ENCODE peak calls at places on chromosomes 12 and 14, in seven cellular contexts. R is Panc1, P is breast epithelium, B is stomach, Z is transverse colon, L is HL-60, S is upper lobe of left lung. J is an unnamed sample.

GRCh38 chr12:82880442-82880901 is 193.8 kb downstream of the TMTC2 start:
- DNase-seq in R (no peak), P (no peak), B (no peak), Z (no peak), L (no peak), S (no peak), J (no peak)

GRCh38 chr12:94768398-94769039 is 118.2 kb upstream of the TMCC3 start:
- DNase-seq in R (no peak), P (no peak), B (no peak), Z (peak; percentile 31), L (no peak), S (no peak), J (no peak)

GRCh38 chr14:102749833-102750775 is 27.1 kb upstream of the TRAF3 start:
- DNase-seq in R (no peak), P (no peak), B (no peak), Z (no peak), L (no peak), S (peak; percentile 63), J (no peak)

GRCh38 chr12:53604581-53604980 is 21.6 kb downstream of the ATF7 start:
- DNase-seq in R (no peak), P (no peak), B (no peak), Z (no peak), L (no peak), S (no peak), J (no peak)

GRCh38 chr14:91252901-91253794 is 8.6 kb upstream of the GPR68 start:
- DNase-seq in R (no peak), P (no peak), B (peak; percentile 54), Z (peak; percentile 63), L (no peak), S (peak; percentile 94), J (peak; percentile 81)

GRCh38 chr12:2355604-2356003 is 302.8 kb downstream of the CACNA1C start:
- DNase-seq in R (no peak), P (no peak), B (no peak), Z (no peak), L (no peak), S (no peak), J (no peak)

GRCh38 chr14:68738559-68738958 is 54.3 kb downstream of the ZFP36L1 start:
- DNase-seq in R (no peak), P (no peak), B (no peak), Z (no peak), L (no peak), S (no peak), J (no peak)

GRCh38 chr14:55383039-55383438 is 28.6 kb downstream of the ATG14 start:
- DNase-seq in R (no peak), P (no peak), B (no peak), Z (no peak), L (no peak), S (no peak), J (no peak)

GRCh38 chr14:45252356-45253069 is 489 bp downstream of the MIS18BP1 start:
- DNase-seq in R (no peak), P (no peak), B (no peak), Z (no peak), L (peak; percentile 32), S (peak; percentile 21), J (no peak)

GRCh38 chr12:31659087-31659942 is at the start of gene ETFBKMT:
- DNase-seq in R (peak; percentile 94), P (peak; percentile 85), B (peak; percentile 91), Z (peak; percentile 93), L (peak; percentile 98), S (peak; percentile 96), J (peak; percentile 90)

GRCh38 chr12:51798507-51798906 is 50.0 kb downstream of the FIGNL2 start:
- DNase-seq in R (no peak), P (no peak), B (no peak), Z (no peak), L (no peak), S (no peak), J (no peak)

GRCh38 chr14:69822456-69822855 is 25.4 kb upstream of the SLC10A1 start:
- DNase-seq in R (no peak), P (no peak), B (no peak), Z (no peak), L (no peak), S (no peak), J (no peak)

DNA sequence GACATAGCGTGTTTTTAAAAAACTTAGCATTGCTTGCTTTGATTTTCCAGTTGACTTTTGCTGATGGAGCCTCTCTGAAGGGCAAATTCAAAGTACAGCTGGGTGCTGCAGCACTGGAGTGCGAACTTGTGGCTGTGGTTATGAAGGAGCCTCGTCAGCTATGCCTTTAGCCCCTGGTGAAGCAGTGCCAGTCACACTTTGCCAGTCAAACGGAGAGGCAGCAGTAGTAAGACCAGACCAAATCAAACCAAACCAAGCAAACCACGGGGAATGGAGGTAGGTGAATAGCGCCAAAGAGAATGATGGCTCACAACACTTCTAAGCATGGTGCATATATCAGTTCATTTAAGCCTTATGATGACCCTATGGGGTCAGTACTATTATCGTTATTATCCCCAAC is 15.1 kb upstream of the SLC38A2 start:
- DNase-seq in R (no peak), P (no peak), B (no peak), Z (peak; percentile 36), L (no peak), S (no peak), J (no peak)
- TF ChIP-seq POLR2AphosphoS5 in R (no peak), P (no peak), B (no peak), Z (peak; percentile 24), L (no peak), S (no peak), J (no peak)

GRCh38 chr12:49868449-49868848 is 25.5 kb upstream of the BCDIN3D start:
- DNase-seq in R (no peak), P (no peak), B (no peak), Z (no peak), L (no peak), S (no peak), J (no peak)

GRCh38 chr12:49867580-49868341 is 24.9 kb upstream of the BCDIN3D start:
- DNase-seq in R (no peak), P (no peak), B (no peak), Z (no peak), L (no peak), S (no peak), J (peak; percentile 24)

GRCh38 chr12:49865782-49866135 is 22.9 kb upstream of the BCDIN3D start:
- DNase-seq in R (no peak), P (no peak), B (no peak), Z (no peak), L (no peak), S (no peak), J (peak; percentile 24)

GRCh38 chr12:49865109-49865781 is 22.3 kb upstream of the BCDIN3D start:
- DNase-seq in R (no peak), P (no peak), B (no peak), Z (no peak), L (no peak), S (no peak), J (no peak)

DNA sequence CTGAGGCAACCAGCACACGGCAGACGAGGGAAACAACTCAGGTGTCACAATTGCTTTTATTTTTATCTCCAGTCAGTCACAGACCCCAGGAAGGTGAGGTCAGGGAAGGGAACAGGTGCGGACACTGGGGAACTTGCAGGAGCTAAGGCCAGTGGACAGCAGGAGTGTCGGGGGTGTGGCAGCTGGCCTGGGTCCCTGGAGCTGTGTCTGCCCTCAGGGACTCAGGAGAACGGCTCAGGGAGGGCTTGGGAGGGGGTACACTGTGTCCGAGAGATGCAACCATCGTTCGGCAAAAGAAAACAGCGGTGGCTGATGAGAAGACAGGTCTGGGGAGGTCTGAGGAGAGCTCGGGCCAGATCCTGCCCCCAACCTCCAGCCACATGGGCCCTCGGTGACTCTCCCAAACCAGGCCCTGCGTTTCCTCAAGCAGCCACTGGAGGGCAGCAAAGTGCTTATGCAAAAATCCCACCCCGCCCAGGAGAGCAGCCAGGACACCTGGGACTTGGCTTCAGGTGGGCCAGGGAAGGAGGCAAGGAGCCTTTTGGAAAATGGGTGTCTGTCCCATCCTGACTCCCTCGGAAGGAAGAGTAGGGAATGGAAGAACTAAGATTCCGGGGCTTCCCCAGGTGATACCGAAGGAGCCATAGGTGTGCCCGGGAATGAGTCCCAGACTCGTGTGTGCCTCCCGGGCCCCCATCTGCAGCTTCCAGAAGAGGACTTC is 24.1 kb upstream of the BCDIN3D start:
- DNase-seq in R (peak; percentile 43), P (peak; percentile 84), B (peak; percentile 85), Z (peak; percentile 79), L (peak; percentile 61), S (no peak), J (peak; percentile 54)
- TF ChIP-seq POLR2AphosphoS5 in R (no peak), P (peak; percentile 11), B (no peak), Z (no peak), L (no peak), S (no peak), J (no peak)

GRCh38 chr12:55842681-55843429 is at the start of gene MMP19:
- DNase-seq in R (no peak), P (no peak), B (no peak), Z (no peak), L (peak; percentile 59), S (peak; percentile 40), J (no peak)
- TF ChIP-seq POLR2AphosphoS5 in R (no peak), P (peak; percentile 38), B (no peak), Z (peak; percentile 52), L (no peak), S (peak; percentile 38), J (no peak)

GRCh38 chr12:65630555-65630954 is 193.7 kb upstream of the HMGA2 start:
- DNase-seq in R (no peak), P (no peak), B (no peak), Z (no peak), L (no peak), S (no peak), J (no peak)
- TF ChIP-seq POLR2AphosphoS5 in R (no peak), P (no peak), B (no peak), Z (peak; percentile 78), L (no peak), S (no peak), J (no peak)

GRCh38 chr12:132560831-132561783 is 49.3 kb downstream of the LRCOL1 start:
- DNase-seq in R (peak; percentile 5), P (no peak), B (peak; percentile 54), Z (peak; percentile 73), L (peak; percentile 86), S (peak; percentile 86), J (peak; percentile 60)
- TF ChIP-seq POLR2AphosphoS5 in R (no peak), P (no peak), B (no peak), Z (no peak), L (no peak), S (no peak), J (no peak)

DNA sequence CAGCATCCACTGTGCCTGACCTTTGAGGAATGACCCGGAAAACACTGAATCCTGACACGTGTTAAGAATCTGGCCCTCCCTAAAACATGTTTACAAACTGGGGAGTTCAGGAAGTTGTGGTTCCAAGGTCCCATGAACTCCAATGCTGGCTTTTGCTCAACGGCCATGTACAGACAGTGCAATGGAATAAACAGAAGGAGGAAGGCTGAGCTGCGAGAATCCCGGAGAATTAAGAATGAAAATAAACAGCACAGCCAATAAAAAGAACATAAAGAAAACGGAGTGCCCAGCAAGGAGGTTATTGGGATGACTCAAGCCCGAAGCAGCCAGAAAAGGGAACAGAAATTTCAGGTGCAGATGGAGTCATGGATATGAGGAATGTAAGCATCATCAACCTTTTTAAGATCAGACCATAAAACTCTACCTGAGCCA is 32.3 kb downstream of the BCL11B start:
- DNase-seq in R (no peak), P (no peak), B (no peak), Z (no peak), L (no peak), S (no peak), J (no peak)
- TF ChIP-seq POLR2AphosphoS5 in R (no peak), P (no peak), B (no peak), Z (no peak), L (no peak), S (no peak), J (no peak)

J was measured in H1.